ENCODE peak calls at places on chromosomes 4 and X, in four cellular contexts. One of them, this sample, is unnamed.
A peak's percentile ranks its signal among the peaks of the same experiment; 100 is the strongest.

GRCh38 chrX:113651306-113651705 is 810.7 kb upstream of the AMOT start:
- DNase-seq in tibial artery: no peak
- DNase-seq in testis: no peak
- DNase-seq in right lobe of liver: no peak
- DNase-seq in this sample: no peak

GRCh38 chrX:38816158-38816557 is 14.9 kb downstream of the MID1IP1 start:
- DNase-seq in tibial artery: no peak
- DNase-seq in testis: no peak
- DNase-seq in right lobe of liver: no peak
- DNase-seq in this sample: no peak

GRCh38 chrX:153765138-153766079 is 1.4 kb downstream of the PLXNB3 start:
- DNase-seq in tibial artery: no peak
- DNase-seq in testis: peak; percentile 65
- DNase-seq in right lobe of liver: peak; percentile 27
- DNase-seq in this sample: no peak

GRCh38 chr4:130056286-130056685 is 960.3 kb downstream of the C4orf33 start:
- DNase-seq in tibial artery: no peak
- DNase-seq in testis: no peak
- DNase-seq in right lobe of liver: no peak
- DNase-seq in this sample: no peak

GRCh38 chrX:13082286-13083065 is 38.1 kb upstream of the FAM9C start:
- DNase-seq in tibial artery: no peak
- DNase-seq in testis: no peak
- DNase-seq in right lobe of liver: no peak
- DNase-seq in this sample: no peak

GRCh38 chr4:26589699-26590098 is 5.8 kb downstream of the TBC1D19 start:
- DNase-seq in tibial artery: no peak
- DNase-seq in testis: no peak
- DNase-seq in right lobe of liver: no peak
- DNase-seq in this sample: no peak

GRCh38 chrX:80648023-80648422 is 161.7 kb downstream of the BRWD3 start:
- DNase-seq in tibial artery: no peak
- DNase-seq in testis: peak; percentile 12
- DNase-seq in right lobe of liver: no peak
- DNase-seq in this sample: no peak

GRCh38 chr4:8737601-8738279 is 133.9 kb downstream of the HMX1 start:
- DNase-seq in tibial artery: no peak
- DNase-seq in testis: no peak
- DNase-seq in right lobe of liver: no peak
- DNase-seq in this sample: no peak

GRCh38 chrX:110125435-110125834 is 122.5 kb downstream of the TMEM164 start:
- DNase-seq in tibial artery: no peak
- DNase-seq in testis: no peak
- DNase-seq in right lobe of liver: no peak
- DNase-seq in this sample: no peak

GRCh38 chr4:57501715-57502114 is 391.5 kb upstream of the IGFBP7 start:
- DNase-seq in tibial artery: no peak
- DNase-seq in testis: no peak
- DNase-seq in right lobe of liver: no peak
- DNase-seq in this sample: no peak

GRCh38 chr4:3514221-3514780 is 17.9 kb downstream of the LRPAP1 start:
- DNase-seq in tibial artery: no peak
- DNase-seq in testis: no peak
- DNase-seq in right lobe of liver: no peak
- DNase-seq in this sample: no peak

GRCh38 chr4:3513807-3514206 is 18.4 kb downstream of the LRPAP1 start:
- DNase-seq in tibial artery: no peak
- DNase-seq in testis: no peak
- DNase-seq in right lobe of liver: no peak
- DNase-seq in this sample: no peak

GRCh38 chr4:3515646-3516045 is 16.6 kb downstream of the LRPAP1 start:
- DNase-seq in tibial artery: no peak
- DNase-seq in testis: no peak
- DNase-seq in right lobe of liver: no peak
- DNase-seq in this sample: no peak

GRCh38 chr4:3516061-3516835 is 16.0 kb downstream of the LRPAP1 start:
- DNase-seq in tibial artery: no peak
- DNase-seq in testis: no peak
- DNase-seq in right lobe of liver: peak; percentile 21
- DNase-seq in this sample: no peak

DNA sequence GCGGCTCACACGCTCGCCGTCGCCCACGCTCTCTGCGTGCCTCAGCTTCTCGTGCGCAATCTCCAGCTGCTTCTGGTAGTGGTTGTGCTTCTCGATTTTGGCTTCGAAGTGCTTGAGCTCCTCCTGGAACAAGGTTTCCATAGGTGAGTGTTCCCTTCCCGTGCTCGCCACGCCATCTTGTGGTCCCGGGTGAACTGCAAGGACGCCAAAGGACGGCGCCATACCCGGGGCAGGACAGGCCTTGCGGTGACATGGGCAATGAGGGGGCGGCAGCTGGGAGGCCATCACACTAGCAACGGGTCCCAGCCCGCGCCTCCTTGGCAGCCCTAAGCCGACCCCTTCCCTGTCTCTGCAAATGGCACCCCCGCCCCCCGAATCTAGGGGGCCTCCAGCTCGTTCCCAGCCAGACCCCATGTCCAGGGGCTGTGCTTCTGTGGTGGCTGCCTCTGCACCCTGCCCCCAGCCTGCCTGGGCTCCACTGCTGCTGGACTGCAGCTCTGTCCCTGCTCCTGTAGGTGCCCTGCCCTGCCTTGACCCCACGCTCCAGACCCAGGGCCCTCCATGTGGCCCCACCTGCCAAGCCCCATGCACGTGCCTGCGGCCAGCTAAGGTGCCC is 17.3 kb downstream of the LRPAP1 start:
- DNase-seq in tibial artery: no peak
- DNase-seq in testis: no peak
- DNase-seq in right lobe of liver: no peak
- DNase-seq in this sample: no peak
- TF ChIP-seq CTCF in tibial artery: no peak
- TF ChIP-seq CTCF in testis: no peak
- TF ChIP-seq CTCF in right lobe of liver: no peak
- TF ChIP-seq CTCF in this sample: no peak

GRCh38 chr4:33060873-33061542 is 2340.8 kb downstream of the PCDH7 start:
- DNase-seq in tibial artery: no peak
- DNase-seq in testis: peak; percentile 64
- DNase-seq in right lobe of liver: peak; percentile 34
- DNase-seq in this sample: no peak
- TF ChIP-seq CTCF in tibial artery: peak; percentile 36
- TF ChIP-seq CTCF in testis: peak; percentile 49
- TF ChIP-seq CTCF in right lobe of liver: peak; percentile 72
- TF ChIP-seq CTCF in this sample: no peak

GRCh38 chrX:20538974-20539373 is 272.3 kb upstream of the RPS6KA3 start:
- DNase-seq in tibial artery: no peak
- DNase-seq in testis: no peak
- DNase-seq in right lobe of liver: no peak
- DNase-seq in this sample: no peak
- TF ChIP-seq CTCF in tibial artery: no peak
- TF ChIP-seq CTCF in testis: no peak
- TF ChIP-seq CTCF in right lobe of liver: no peak
- TF ChIP-seq CTCF in this sample: no peak

GRCh38 chrX:115679460-115679859 is 118.5 kb downstream of the PLS3 start:
- DNase-seq in tibial artery: no peak
- DNase-seq in testis: no peak
- DNase-seq in right lobe of liver: no peak
- DNase-seq in this sample: no peak
- TF ChIP-seq CTCF in tibial artery: peak; percentile 42
- TF ChIP-seq CTCF in testis: no peak
- TF ChIP-seq CTCF in right lobe of liver: peak; percentile 40
- TF ChIP-seq CTCF in this sample: no peak

GRCh38 chrX:82649645-82650044 is 858.4 kb upstream of the POU3F4 start:
- DNase-seq in tibial artery: no peak
- DNase-seq in testis: no peak
- DNase-seq in right lobe of liver: no peak
- DNase-seq in this sample: no peak

GRCh38 chrX:82648062-82648461 is 860.0 kb upstream of the POU3F4 start:
- DNase-seq in tibial artery: no peak
- DNase-seq in testis: no peak
- DNase-seq in right lobe of liver: no peak
- DNase-seq in this sample: no peak
- TF ChIP-seq CTCF in tibial artery: peak; percentile 41
- TF ChIP-seq CTCF in testis: no peak
- TF ChIP-seq CTCF in right lobe of liver: peak; percentile 10
- TF ChIP-seq CTCF in this sample: no peak

GRCh38 chr4:121535351-121535750 is 154.5 kb upstream of the QRFPR start:
- DNase-seq in tibial artery: no peak
- DNase-seq in testis: no peak
- DNase-seq in right lobe of liver: no peak
- DNase-seq in this sample: no peak
- TF ChIP-seq CTCF in tibial artery: no peak
- TF ChIP-seq CTCF in testis: no peak
- TF ChIP-seq CTCF in right lobe of liver: no peak
- TF ChIP-seq CTCF in this sample: no peak

This sample was measured in activated B cell treated with CpG ODN at 0.5 μM for 24 hours.